ENCODE peak calls at places on chromosomes 16 and 17, in nine cellular contexts. B is esophagus squamous epithelium, T is OCI-LY7, P is A549, U is stomach, H is ascending aorta, E is cardiac muscle cell, W is fibroblast of lung, D is mucosa of descending colon. C is an unnamed sample. For H3K4me1, the result is how much of the 10 kb centered on the place peaks cover.

GRCh38 chr17:2398655-2399571 is 1.9 kb downstream of the MNT start:
- DNase-seq in B (no peak), T (peak), P (peak), U (peak), H (peak), E (peak), W (peak), D (peak), C (peak)

GRCh38 chr17:8436169-8436932 is 667 bp downstream of the NDEL1 start:
- DNase-seq in B (no peak), T (peak), P (peak), U (peak), H (peak), E (peak), W (peak), D (peak), C (peak)

GRCh38 chr17:65066858-65067257 is 10.3 kb upstream of the GNA13 start:
- DNase-seq in B (no peak), T (no peak), P (no peak), U (no peak), H (no peak), E (no peak), W (no peak), D (no peak), C (no peak)

GRCh38 chr16:67537636-67538591 is 9.3 kb downstream of the RIPOR1 start:
- DNase-seq in B (no peak), T (peak), P (no peak), U (peak), H (no peak), E (peak), W (no peak), D (peak), C (peak)

GRCh38 chr16:27239906-27240655 is 28.5 kb downstream of the NSMCE1 start:
- DNase-seq in B (no peak), T (no peak), P (no peak), U (no peak), H (peak), E (no peak), W (no peak), D (no peak), C (peak)

GRCh38 chr16:22007509-22008214 is at the start of gene MOSMO:
- DNase-seq in B (no peak), T (peak), P (peak), U (peak), H (peak), E (peak), W (peak), D (peak), C (peak)

GRCh38 chr17:69445132-69445531 is 30.6 kb downstream of the MAP2K6 start:
- DNase-seq in B (no peak), T (no peak), P (no peak), U (no peak), H (no peak), E (no peak), W (no peak), D (no peak), C (no peak)

GRCh38 chr17:55351027-55351625 is 70.5 kb downstream of the MMD start:
- DNase-seq in B (no peak), T (peak), P (no peak), U (no peak), H (no peak), E (no peak), W (no peak), D (no peak), C (no peak)

GRCh38 chr16:19188406-19188805 is 20.4 kb downstream of the SYT17 start:
- DNase-seq in B (no peak), T (no peak), P (no peak), U (no peak), H (no peak), E (no peak), W (no peak), D (no peak), C (no peak)

GRCh38 chr16:57736419-57737281 is 1.1 kb downstream of the KATNB1 start:
- DNase-seq in B (no peak), T (peak), P (peak), U (peak), H (no peak), E (peak), W (peak), D (peak), C (peak)

GRCh38 chr17:29614345-29615047 is 8.2 kb downstream of the CORO6 start:
- DNase-seq in B (no peak), T (no peak), P (no peak), U (no peak), H (no peak), E (no peak), W (no peak), D (no peak), C (no peak)

GRCh38 chr17:30357476-30357875 is 21.3 kb upstream of the CPD start:
- DNase-seq in B (no peak), T (no peak), P (no peak), U (no peak), H (no peak), E (no peak), W (no peak), D (no peak), C (no peak)

GRCh38 chr17:82957961-82958491 is 118.2 kb upstream of the ZNF750 start:
- DNase-seq in B (no peak), T (no peak), P (no peak), U (peak), H (no peak), E (no peak), W (no peak), D (no peak), C (peak)

GRCh38 chr17:48215583-48216139 is 108.1 kb downstream of the SNX11 start:
- DNase-seq in B (no peak), T (no peak), P (peak), U (no peak), H (no peak), E (no peak), W (peak), D (peak), C (no peak)

GRCh38 chr16:84735846-84736586 is 36.2 kb downstream of the USP10 start:
- DNase-seq in B (no peak), T (no peak), P (no peak), U (peak), H (no peak), E (no peak), W (peak), D (peak), C (no peak)
- TF ChIP-seq CTCF in B (no peak), T (peak), P (no peak), U (no peak), H (no peak), E (no peak), W (no peak), D (no peak), C (peak)

DNA sequence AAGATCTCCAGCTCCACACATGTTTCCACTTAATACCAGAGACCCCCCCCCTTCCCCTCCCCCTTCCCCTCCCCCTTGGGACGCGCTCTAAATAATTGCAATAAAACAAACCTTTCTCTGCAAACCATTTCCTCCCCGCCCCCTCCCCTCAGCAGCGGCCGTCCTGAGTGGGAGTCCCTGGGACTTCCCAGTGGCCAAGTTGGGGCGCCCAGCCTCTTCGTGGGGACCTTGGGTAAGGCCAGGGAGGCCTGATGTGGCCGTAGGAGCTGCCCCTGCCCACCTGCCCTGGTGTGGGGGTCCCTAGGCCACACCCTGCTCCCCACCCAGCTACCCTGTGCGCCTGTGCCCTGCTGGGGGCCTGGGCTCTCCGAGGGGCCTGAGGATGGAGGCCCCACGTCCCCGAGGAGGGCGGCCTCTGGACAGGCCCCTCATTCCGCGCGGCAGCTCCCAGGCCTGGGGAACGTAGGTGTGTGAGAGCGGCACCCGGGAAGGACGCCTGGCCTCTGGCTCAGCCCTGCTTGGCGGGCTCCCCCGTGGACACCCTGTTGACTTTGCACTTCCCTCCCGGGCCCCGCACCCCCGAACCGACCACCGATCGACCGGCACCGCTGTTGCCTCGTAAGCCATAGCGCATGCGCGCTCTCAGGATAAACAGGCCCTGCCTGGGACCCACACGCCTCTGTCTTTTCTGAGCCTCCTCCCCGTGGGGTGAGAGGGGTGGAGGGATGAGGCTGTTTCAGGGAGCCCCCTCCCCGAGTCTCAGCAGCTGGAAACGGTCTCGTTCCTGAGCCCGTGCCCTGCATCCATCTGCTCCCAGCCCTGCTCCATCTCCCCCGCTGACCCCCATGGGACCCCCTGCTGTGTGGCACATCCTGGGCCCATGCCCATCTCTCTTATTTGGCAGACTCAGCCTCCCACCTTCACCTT is 9.0 kb downstream of the NTHL1 start:
- DNase-seq in B (no peak), T (no peak), P (no peak), U (no peak), H (no peak), E (no peak), W (no peak), D (no peak), C (peak)
- H3K4me1 ChIP-seq in B (half or more), T (under half), P (half or more), U (half or more), H (under half), E (under half), W (half or more), D (half or more), C (under half)

GRCh38 chr16:15846510-15846909 is 10.3 kb downstream of the MYH11 start:
- DNase-seq in B (no peak), T (no peak), P (no peak), U (no peak), H (no peak), E (no peak), W (no peak), D (no peak), C (no peak)
- H3K4me3 ChIP-seq in B (no peak), T (no peak), P (no peak), U (no peak), H (peak), E (no peak), W (no peak), D (no peak), C (no peak)

GRCh38 chr17:39636927-39637736 is at the start of gene STARD3:
- DNase-seq in B (peak), T (peak), P (peak), U (peak), H (peak), E (peak), W (peak), D (peak), C (peak)
- TF ChIP-seq CTCF in B (no peak), T (no peak), P (peak), U (no peak), H (peak), E (no peak), W (no peak), D (no peak), C (no peak)